ENCODE peak calls at places on chromosome X, in five cellular contexts. One of them, this sample, is unnamed.

GRCh38 chrX:1165535-1166196 is 46.8 kb downstream of the CRLF2 start:
- DNase-seq in astrocyte: no peak
- DNase-seq in GM23338: no peak
- DNase-seq in right lobe of liver: no peak
- DNase-seq in cardiac muscle cell: peak; percentile 9
- DNase-seq in this sample: peak; percentile 76

GRCh38 chrX:18617351-18617750 is 54.6 kb downstream of the RS1 start:
- DNase-seq in astrocyte: peak; percentile 77
- DNase-seq in GM23338: no peak
- DNase-seq in right lobe of liver: no peak
- DNase-seq in cardiac muscle cell: peak; percentile 35
- DNase-seq in this sample: peak; percentile 36

GRCh38 chrX:74461384-74461783 is 40.1 kb downstream of the SLC16A2 start:
- DNase-seq in cardiac muscle cell: no peak
- DNase-seq in GM23338: no peak
- DNase-seq in right lobe of liver: no peak
- DNase-seq in astrocyte: no peak
- DNase-seq in this sample: no peak

GRCh38 chrX:150690126-150690525 is 3.1 kb upstream of the MTMR1 start:
- DNase-seq in cardiac muscle cell: peak; percentile 74
- DNase-seq in astrocyte: peak; percentile 93
- DNase-seq in right lobe of liver: no peak
- DNase-seq in GM23338: no peak
- DNase-seq in this sample: peak; percentile 45

GRCh38 chrX:10074241-10074941 is 82.4 kb upstream of the CLCN4 start:
- DNase-seq in astrocyte: no peak
- DNase-seq in GM23338: no peak
- DNase-seq in right lobe of liver: no peak
- DNase-seq in cardiac muscle cell: no peak
- DNase-seq in this sample: no peak

GRCh38 chrX:17237146-17237545 is 137.9 kb upstream of the NHS start:
- DNase-seq in astrocyte: no peak
- DNase-seq in cardiac muscle cell: no peak
- DNase-seq in right lobe of liver: no peak
- DNase-seq in GM23338: no peak
- DNase-seq in this sample: no peak

GRCh38 chrX:1480082-1480785 is 27.5 kb upstream of the ASMTL start:
- DNase-seq in GM23338: no peak
- DNase-seq in right lobe of liver: no peak
- DNase-seq in astrocyte: no peak
- DNase-seq in cardiac muscle cell: no peak
- DNase-seq in this sample: no peak

GRCh38 chrX:103830848-103831247 is 1.2 kb downstream of the RAB9B start:
- DNase-seq in right lobe of liver: no peak
- DNase-seq in cardiac muscle cell: no peak
- DNase-seq in GM23338: no peak
- DNase-seq in astrocyte: no peak
- DNase-seq in this sample: no peak

GRCh38 chrX:54529166-54529558 is 857 bp upstream of the GNL3L start:
- DNase-seq in cardiac muscle cell: no peak
- DNase-seq in right lobe of liver: no peak
- DNase-seq in astrocyte: no peak
- DNase-seq in GM23338: no peak
- DNase-seq in this sample: no peak

GRCh38 chrX:101693476-101693875 is 33.8 kb upstream of the ARMCX2 start:
- DNase-seq in cardiac muscle cell: no peak
- DNase-seq in GM23338: no peak
- DNase-seq in right lobe of liver: no peak
- DNase-seq in astrocyte: no peak
- DNase-seq in this sample: no peak

GRCh38 chrX:23364416-23364815 is 29.8 kb downstream of the PTCHD1 start:
- DNase-seq in right lobe of liver: no peak
- DNase-seq in astrocyte: no peak
- DNase-seq in GM23338: no peak
- DNase-seq in cardiac muscle cell: no peak
- DNase-seq in this sample: no peak

GRCh38 chrX:1488745-1489144 is 36.0 kb upstream of the ASMTL start:
- DNase-seq in cardiac muscle cell: no peak
- DNase-seq in astrocyte: no peak
- DNase-seq in GM23338: no peak
- DNase-seq in right lobe of liver: no peak
- DNase-seq in this sample: no peak

DNA sequence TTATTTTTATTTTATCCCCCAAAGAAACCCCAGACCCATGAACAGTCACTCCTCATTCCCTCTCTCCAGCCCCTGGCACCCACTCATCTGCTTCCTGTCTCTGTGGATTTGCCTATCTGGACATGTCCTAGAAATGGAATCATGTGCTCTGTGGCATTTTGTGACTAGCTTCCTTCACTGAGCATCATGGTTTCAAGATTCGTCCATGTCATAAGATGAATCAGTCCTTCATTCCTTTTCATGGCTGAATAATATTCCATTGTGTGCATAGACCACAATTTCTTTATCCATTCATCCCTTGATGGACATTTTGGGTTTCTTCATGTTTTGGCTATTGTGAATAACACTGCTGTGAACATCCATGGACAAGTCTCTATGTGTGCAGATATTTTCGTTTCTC is 10.2 kb downstream of the ABCD1 start:
- DNase-seq in astrocyte: no peak
- DNase-seq in cardiac muscle cell: no peak
- DNase-seq in right lobe of liver: no peak
- DNase-seq in GM23338: no peak
- DNase-seq in this sample: no peak
- TF ChIP-seq CTCF in astrocyte: no peak
- TF ChIP-seq CTCF in cardiac muscle cell: no peak
- TF ChIP-seq CTCF in right lobe of liver: no peak
- TF ChIP-seq CTCF in GM23338: no peak
- TF ChIP-seq CTCF in this sample: no peak

GRCh38 chrX:65686246-65686645 is 18.8 kb downstream of the MSN start:
- DNase-seq in right lobe of liver: no peak
- DNase-seq in cardiac muscle cell: no peak
- DNase-seq in astrocyte: no peak
- DNase-seq in GM23338: no peak
- DNase-seq in this sample: no peak
- H3K4me1 ChIP-seq in right lobe of liver: no peaks in the 10 kb centered on the region
- H3K4me1 ChIP-seq in cardiac muscle cell: no peaks in the 10 kb centered on the region
- H3K4me1 ChIP-seq in astrocyte: peaks cover 44% of the 10 kb centered on the region
- H3K4me1 ChIP-seq in GM23338: no peaks in the 10 kb centered on the region
- H3K4me1 ChIP-seq in this sample: peaks cover 5% of the 10 kb centered on the region

DNA sequence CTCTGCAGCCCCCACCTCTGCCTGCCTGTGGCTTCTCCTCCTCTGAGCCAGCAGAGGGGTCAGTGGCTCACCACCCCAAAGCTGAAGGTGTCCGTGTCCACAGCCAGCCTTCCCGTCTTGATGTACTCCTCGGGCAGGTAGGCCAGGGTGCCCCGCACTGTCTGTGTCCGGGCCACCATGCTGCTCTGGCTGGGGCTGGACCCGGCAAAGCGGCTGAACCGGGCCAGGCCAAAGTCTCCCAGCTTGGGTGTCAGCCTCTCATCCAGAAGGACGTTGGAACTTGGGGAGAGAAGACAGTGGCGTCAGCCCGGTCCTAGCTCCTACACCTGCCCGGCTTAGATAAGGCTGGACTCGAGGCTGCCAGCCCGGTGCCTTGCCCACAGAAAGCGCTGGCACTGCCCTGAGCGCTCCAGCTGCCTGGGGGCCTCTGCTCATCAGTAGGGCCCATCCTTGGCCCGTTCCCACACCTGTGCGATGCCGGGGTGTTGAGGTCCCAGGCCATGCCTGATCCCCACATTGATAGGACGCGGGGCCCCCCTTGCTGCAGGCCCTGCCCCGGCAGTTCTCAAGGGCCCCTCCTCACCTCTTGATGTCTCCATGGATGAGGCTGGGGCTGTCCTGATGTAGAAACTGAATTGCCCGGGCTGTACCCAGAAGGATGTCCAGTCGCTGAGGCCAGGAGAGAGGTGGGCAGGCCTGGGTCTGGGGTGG is 3.2 kb downstream of the IRAK1 start:
- DNase-seq in astrocyte: no peak
- DNase-seq in GM23338: no peak
- DNase-seq in cardiac muscle cell: no peak
- DNase-seq in right lobe of liver: no peak
- DNase-seq in this sample: no peak
- H3K4me3 ChIP-seq in astrocyte: no peak overlapping the region
- H3K4me3 ChIP-seq in GM23338: no peak overlapping the region
- H3K4me3 ChIP-seq in cardiac muscle cell: no peak overlapping the region
- H3K4me3 ChIP-seq in right lobe of liver: no peak overlapping the region
- H3K4me3 ChIP-seq in this sample: no peak overlapping the region

DNA sequence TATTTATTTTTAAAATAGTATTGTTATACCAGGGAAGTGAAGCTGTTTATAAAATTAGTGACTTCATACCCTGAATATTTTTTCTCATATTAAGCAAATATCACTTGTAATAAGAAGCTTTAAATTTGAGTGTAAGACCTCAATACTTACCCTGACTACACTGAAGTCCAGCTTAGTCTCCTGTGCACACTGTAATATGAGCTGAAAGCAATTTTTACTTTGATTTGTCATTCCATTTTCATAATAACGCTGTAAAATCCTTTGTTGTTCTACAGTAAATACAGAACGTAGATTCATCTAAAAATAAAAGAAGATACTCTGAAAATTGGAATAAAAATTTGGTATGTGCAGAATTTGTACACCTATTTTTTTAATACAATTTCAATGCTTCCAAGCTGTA is 27.2 kb downstream of the HDX start:
- DNase-seq in right lobe of liver: no peak
- DNase-seq in astrocyte: no peak
- DNase-seq in cardiac muscle cell: no peak
- DNase-seq in GM23338: no peak
- DNase-seq in this sample: no peak
- TF ChIP-seq CTCF in right lobe of liver: no peak
- TF ChIP-seq CTCF in astrocyte: no peak
- TF ChIP-seq CTCF in cardiac muscle cell: no peak
- TF ChIP-seq CTCF in GM23338: no peak
- TF ChIP-seq CTCF in this sample: no peak

GRCh38 chrX:133983974-133984578 is 1.3 kb downstream of the GPC3 start:
- DNase-seq in astrocyte: no peak
- DNase-seq in right lobe of liver: no peak
- DNase-seq in cardiac muscle cell: no peak
- DNase-seq in GM23338: peak; percentile 54
- DNase-seq in this sample: no peak

GRCh38 chrX:133983243-133983973 is 2.0 kb downstream of the GPC3 start:
- DNase-seq in cardiac muscle cell: no peak
- DNase-seq in GM23338: peak; percentile 5
- DNase-seq in right lobe of liver: no peak
- DNase-seq in astrocyte: no peak
- DNase-seq in this sample: no peak

GRCh38 chrX:133980406-133980805 is 5.0 kb downstream of the GPC3 start:
- DNase-seq in right lobe of liver: no peak
- DNase-seq in cardiac muscle cell: peak; percentile 68
- DNase-seq in GM23338: no peak
- DNase-seq in astrocyte: no peak
- DNase-seq in this sample: no peak

GRCh38 chrX:133980832-133981588 is 4.4 kb downstream of the GPC3 start:
- DNase-seq in astrocyte: no peak
- DNase-seq in right lobe of liver: no peak
- DNase-seq in GM23338: no peak
- DNase-seq in cardiac muscle cell: peak; percentile 28
- DNase-seq in this sample: no peak

DNA sequence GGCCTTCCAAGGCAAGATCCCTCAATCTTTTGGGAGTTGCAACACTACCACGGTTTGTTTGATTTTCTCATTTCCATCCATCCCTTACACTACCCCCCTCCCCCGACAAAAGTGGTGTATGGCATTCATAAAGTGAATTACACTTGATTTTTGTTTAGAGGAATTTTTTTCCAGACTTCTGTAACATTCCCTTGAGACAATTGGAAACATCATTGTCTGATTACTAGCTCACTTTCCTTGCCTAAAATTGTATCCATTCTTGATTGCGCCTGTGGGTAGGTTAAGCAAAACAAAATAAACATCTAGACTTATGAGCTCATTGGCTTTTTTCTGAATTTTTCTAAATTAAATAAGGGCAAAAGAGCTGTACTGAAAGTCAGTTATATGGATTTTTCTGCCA is 3.5 kb downstream of the GPC3 start:
- DNase-seq in cardiac muscle cell: no peak
- DNase-seq in GM23338: no peak
- DNase-seq in right lobe of liver: no peak
- DNase-seq in astrocyte: no peak
- DNase-seq in this sample: no peak
- H3K4me1 ChIP-seq in cardiac muscle cell: peaks cover 14% of the 10 kb centered on the region
- H3K4me1 ChIP-seq in GM23338: peaks cover 38% of the 10 kb centered on the region
- H3K4me1 ChIP-seq in right lobe of liver: no peaks in the 10 kb centered on the region
- H3K4me1 ChIP-seq in astrocyte: no peaks in the 10 kb centered on the region
- H3K4me1 ChIP-seq in this sample: no peaks in the 10 kb centered on the region

GRCh38 chrX:134711135-134711941 is 53.1 kb upstream of the PLAC1 start:
- DNase-seq in cardiac muscle cell: no peak
- DNase-seq in GM23338: no peak
- DNase-seq in astrocyte: no peak
- DNase-seq in right lobe of liver: no peak
- DNase-seq in this sample: no peak
- H3K4me3 ChIP-seq in cardiac muscle cell: no peak overlapping the region
- H3K4me3 ChIP-seq in GM23338: no peak overlapping the region
- H3K4me3 ChIP-seq in astrocyte: no peak overlapping the region
- H3K4me3 ChIP-seq in right lobe of liver: no peak overlapping the region
- H3K4me3 ChIP-seq in this sample: no peak overlapping the region

GRCh38 chrX:65928522-65928921 is 111.4 kb downstream of the VSIG4 start:
- DNase-seq in cardiac muscle cell: no peak
- DNase-seq in astrocyte: no peak
- DNase-seq in GM23338: no peak
- DNase-seq in right lobe of liver: no peak
- DNase-seq in this sample: no peak

GRCh38 chrX:65933085-65933589 is 106.7 kb downstream of the VSIG4 start:
- DNase-seq in right lobe of liver: no peak
- DNase-seq in GM23338: no peak
- DNase-seq in cardiac muscle cell: no peak
- DNase-seq in astrocyte: no peak
- DNase-seq in this sample: no peak

GRCh38 chrX:65932173-65933084 is 107.5 kb downstream of the VSIG4 start:
- DNase-seq in GM23338: peak; percentile 8
- DNase-seq in astrocyte: no peak
- DNase-seq in cardiac muscle cell: no peak
- DNase-seq in right lobe of liver: no peak
- DNase-seq in this sample: peak; percentile 15
- TF ChIP-seq CTCF in GM23338: peak; percentile 22
- TF ChIP-seq CTCF in astrocyte: no peak
- TF ChIP-seq CTCF in cardiac muscle cell: no peak
- TF ChIP-seq CTCF in right lobe of liver: no peak
- TF ChIP-seq CTCF in this sample: peak; percentile 32

GRCh38 chrX:2699959-2700358 is 8.9 kb downstream of the CD99 start:
- DNase-seq in cardiac muscle cell: no peak
- DNase-seq in astrocyte: no peak
- DNase-seq in right lobe of liver: no peak
- DNase-seq in GM23338: no peak
- DNase-seq in this sample: no peak
- H3K4me1 ChIP-seq in cardiac muscle cell: peaks cover 50% of the 10 kb centered on the region
- H3K4me1 ChIP-seq in astrocyte: peaks cover 47% of the 10 kb centered on the region
- H3K4me1 ChIP-seq in right lobe of liver: no peaks in the 10 kb centered on the region
- H3K4me1 ChIP-seq in GM23338: peaks cover 17% of the 10 kb centered on the region
- H3K4me1 ChIP-seq in this sample: peaks cover 75% of the 10 kb centered on the region

GRCh38 chrX:107629533-107629909 is 1.2 kb downstream of the PRPS1 start:
- DNase-seq in right lobe of liver: no peak
- DNase-seq in astrocyte: peak; percentile 12
- DNase-seq in cardiac muscle cell: peak; percentile 29
- DNase-seq in GM23338: peak; percentile 13
- DNase-seq in this sample: peak; percentile 22
- H3K4me3 ChIP-seq in right lobe of liver: peak overlapping the region; percentile 56
- H3K4me3 ChIP-seq in astrocyte: peak overlapping the region; percentile 92
- H3K4me3 ChIP-seq in cardiac muscle cell: peak overlapping the region; percentile 86
- H3K4me3 ChIP-seq in GM23338: peak overlapping the region; percentile 91
- H3K4me3 ChIP-seq in this sample: peak overlapping the region; percentile 66